ENCODE peak calls at places on chromosomes 2 and 18, in five cellular contexts. One of them, this sample, is unnamed. For H3K27me3, the result is how much of the 10 kb centered on the place peaks cover.

GRCh38 chr18:70037453-70038061 is 89.9 kb upstream of the CD226 start:
- DNase-seq in sigmoid colon: no peak
- DNase-seq in stomach: no peak
- DNase-seq in CD8-positive, alpha-beta memory T cell: no peak
- DNase-seq in ovary: no peak
- DNase-seq in this sample: no peak

GRCh38 chr2:134301099-134301970 is 47.5 kb downstream of the MGAT5 start:
- DNase-seq in sigmoid colon: no peak
- DNase-seq in stomach: no peak
- DNase-seq in CD8-positive, alpha-beta memory T cell: no peak
- DNase-seq in ovary: no peak
- DNase-seq in this sample: peak

GRCh38 chr2:121196132-121196848 is 88.7 kb downstream of the TFCP2L1 start:
- DNase-seq in sigmoid colon: no peak
- DNase-seq in stomach: peak
- DNase-seq in CD8-positive, alpha-beta memory T cell: no peak
- DNase-seq in ovary: no peak
- DNase-seq in this sample: no peak

GRCh38 chr2:236159778-236160170 is 8.4 kb downstream of the GBX2 start:
- DNase-seq in sigmoid colon: peak
- DNase-seq in stomach: no peak
- DNase-seq in CD8-positive, alpha-beta memory T cell: no peak
- DNase-seq in ovary: no peak
- DNase-seq in this sample: no peak

GRCh38 chr2:40127890-40128548 is 323.9 kb downstream of the SLC8A1 start:
- DNase-seq in sigmoid colon: no peak
- DNase-seq in stomach: no peak
- DNase-seq in CD8-positive, alpha-beta memory T cell: no peak
- DNase-seq in ovary: no peak
- DNase-seq in this sample: peak

GRCh38 chr18:8938817-8939216 is 163.7 kb upstream of the NDUFV2 start:
- DNase-seq in sigmoid colon: no peak
- DNase-seq in stomach: no peak
- DNase-seq in CD8-positive, alpha-beta memory T cell: no peak
- DNase-seq in ovary: no peak
- DNase-seq in this sample: no peak

GRCh38 chr2:224938670-224939309 is 103.5 kb downstream of the DOCK10 start:
- DNase-seq in sigmoid colon: no peak
- DNase-seq in stomach: no peak
- DNase-seq in CD8-positive, alpha-beta memory T cell: no peak
- DNase-seq in ovary: no peak
- DNase-seq in this sample: no peak

GRCh38 chr2:64426191-64426952 is 27.6 kb upstream of the LGALSL start:
- DNase-seq in sigmoid colon: no peak
- DNase-seq in stomach: no peak
- DNase-seq in CD8-positive, alpha-beta memory T cell: no peak
- DNase-seq in ovary: no peak
- DNase-seq in this sample: peak

GRCh38 chr2:176085861-176086771 is 2.4 kb upstream of the EVX2 start:
- DNase-seq in sigmoid colon: peak
- DNase-seq in stomach: peak
- DNase-seq in CD8-positive, alpha-beta memory T cell: no peak
- DNase-seq in ovary: no peak
- DNase-seq in this sample: no peak

GRCh38 chr2:1552611-1553010 is 139.3 kb downstream of the TPO start:
- DNase-seq in sigmoid colon: no peak
- DNase-seq in stomach: no peak
- DNase-seq in CD8-positive, alpha-beta memory T cell: no peak
- DNase-seq in ovary: no peak
- DNase-seq in this sample: no peak

GRCh38 chr2:230054079-230054478 is 14.6 kb downstream of the SLC16A14 start:
- DNase-seq in sigmoid colon: no peak
- DNase-seq in stomach: no peak
- DNase-seq in CD8-positive, alpha-beta memory T cell: no peak
- DNase-seq in ovary: no peak
- DNase-seq in this sample: peak

GRCh38 chr2:203730076-203730729 is 23.8 kb downstream of the CD28 start:
- DNase-seq in sigmoid colon: no peak
- DNase-seq in stomach: no peak
- DNase-seq in CD8-positive, alpha-beta memory T cell: no peak
- DNase-seq in ovary: no peak
- DNase-seq in this sample: peak
- H3K4me3 ChIP-seq in sigmoid colon: no peak
- H3K4me3 ChIP-seq in stomach: no peak
- H3K4me3 ChIP-seq in CD8-positive, alpha-beta memory T cell: no peak
- H3K4me3 ChIP-seq in ovary: no peak
- H3K4me3 ChIP-seq in this sample: no peak

DNA sequence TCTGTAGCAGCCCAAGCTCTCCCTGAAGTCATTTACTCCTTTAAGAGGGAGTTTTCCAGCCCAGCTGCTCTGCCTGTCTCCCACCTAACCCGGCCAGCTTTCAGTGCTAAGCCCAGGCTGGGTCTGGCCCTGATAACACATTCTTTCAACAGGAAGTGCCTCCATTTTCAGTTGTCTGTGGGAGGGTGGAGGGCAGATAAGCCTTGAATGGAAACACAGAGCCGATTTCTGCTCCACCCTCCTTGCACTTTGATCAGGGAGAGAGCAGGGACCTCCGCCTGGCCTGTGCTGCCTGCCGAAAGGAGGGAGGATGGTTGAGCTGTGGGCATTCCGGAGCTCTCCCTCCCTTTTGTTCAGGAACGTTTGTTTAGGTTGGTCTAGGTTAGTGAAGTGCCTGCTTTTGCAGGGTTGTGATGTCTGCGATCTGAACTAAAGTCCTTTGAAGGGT is 24.8 kb downstream of the GATA6 start:
- DNase-seq in sigmoid colon: no peak
- DNase-seq in stomach: peak
- DNase-seq in CD8-positive, alpha-beta memory T cell: no peak
- DNase-seq in ovary: no peak
- DNase-seq in this sample: no peak
- H3K27me3 ChIP-seq in sigmoid colon: under half
- H3K27me3 ChIP-seq in stomach: under half
- H3K27me3 ChIP-seq in CD8-positive, alpha-beta memory T cell: under half
- H3K27me3 ChIP-seq in ovary: under half
- H3K27me3 ChIP-seq in this sample: under half

GRCh38 chr2:143355814-143356213 is 226.6 kb downstream of the ARHGAP15 start:
- DNase-seq in sigmoid colon: no peak
- DNase-seq in stomach: no peak
- DNase-seq in CD8-positive, alpha-beta memory T cell: no peak
- DNase-seq in ovary: no peak
- DNase-seq in this sample: no peak
- H3K4me3 ChIP-seq in sigmoid colon: no peak
- H3K4me3 ChIP-seq in stomach: no peak
- H3K4me3 ChIP-seq in CD8-positive, alpha-beta memory T cell: no peak
- H3K4me3 ChIP-seq in ovary: no peak
- H3K4me3 ChIP-seq in this sample: no peak

GRCh38 chr2:172089633-172090032 is 4.3 kb downstream of the DLX1 start:
- DNase-seq in sigmoid colon: no peak
- DNase-seq in stomach: no peak
- DNase-seq in CD8-positive, alpha-beta memory T cell: no peak
- DNase-seq in ovary: no peak
- DNase-seq in this sample: no peak

GRCh38 chr2:172089005-172089504 is 3.7 kb downstream of the DLX1 start:
- DNase-seq in sigmoid colon: no peak
- DNase-seq in stomach: no peak
- DNase-seq in CD8-positive, alpha-beta memory T cell: no peak
- DNase-seq in ovary: no peak
- DNase-seq in this sample: no peak

GRCh38 chr2:172091626-172092566 is 6.6 kb downstream of the DLX1 start:
- DNase-seq in sigmoid colon: no peak
- DNase-seq in stomach: no peak
- DNase-seq in CD8-positive, alpha-beta memory T cell: no peak
- DNase-seq in ovary: no peak
- DNase-seq in this sample: no peak

GRCh38 chr2:172090947-172091625 is 5.8 kb downstream of the DLX1 start:
- DNase-seq in sigmoid colon: no peak
- DNase-seq in stomach: no peak
- DNase-seq in CD8-positive, alpha-beta memory T cell: no peak
- DNase-seq in ovary: no peak
- DNase-seq in this sample: no peak

GRCh38 chr2:172090044-172090946 is 5.0 kb downstream of the DLX1 start:
- DNase-seq in sigmoid colon: no peak
- DNase-seq in stomach: no peak
- DNase-seq in CD8-positive, alpha-beta memory T cell: no peak
- DNase-seq in ovary: no peak
- DNase-seq in this sample: no peak
- H3K27me3 ChIP-seq in sigmoid colon: half or more
- H3K27me3 ChIP-seq in stomach: half or more
- H3K27me3 ChIP-seq in CD8-positive, alpha-beta memory T cell: half or more
- H3K27me3 ChIP-seq in ovary: under half
- H3K27me3 ChIP-seq in this sample: under half

DNA sequence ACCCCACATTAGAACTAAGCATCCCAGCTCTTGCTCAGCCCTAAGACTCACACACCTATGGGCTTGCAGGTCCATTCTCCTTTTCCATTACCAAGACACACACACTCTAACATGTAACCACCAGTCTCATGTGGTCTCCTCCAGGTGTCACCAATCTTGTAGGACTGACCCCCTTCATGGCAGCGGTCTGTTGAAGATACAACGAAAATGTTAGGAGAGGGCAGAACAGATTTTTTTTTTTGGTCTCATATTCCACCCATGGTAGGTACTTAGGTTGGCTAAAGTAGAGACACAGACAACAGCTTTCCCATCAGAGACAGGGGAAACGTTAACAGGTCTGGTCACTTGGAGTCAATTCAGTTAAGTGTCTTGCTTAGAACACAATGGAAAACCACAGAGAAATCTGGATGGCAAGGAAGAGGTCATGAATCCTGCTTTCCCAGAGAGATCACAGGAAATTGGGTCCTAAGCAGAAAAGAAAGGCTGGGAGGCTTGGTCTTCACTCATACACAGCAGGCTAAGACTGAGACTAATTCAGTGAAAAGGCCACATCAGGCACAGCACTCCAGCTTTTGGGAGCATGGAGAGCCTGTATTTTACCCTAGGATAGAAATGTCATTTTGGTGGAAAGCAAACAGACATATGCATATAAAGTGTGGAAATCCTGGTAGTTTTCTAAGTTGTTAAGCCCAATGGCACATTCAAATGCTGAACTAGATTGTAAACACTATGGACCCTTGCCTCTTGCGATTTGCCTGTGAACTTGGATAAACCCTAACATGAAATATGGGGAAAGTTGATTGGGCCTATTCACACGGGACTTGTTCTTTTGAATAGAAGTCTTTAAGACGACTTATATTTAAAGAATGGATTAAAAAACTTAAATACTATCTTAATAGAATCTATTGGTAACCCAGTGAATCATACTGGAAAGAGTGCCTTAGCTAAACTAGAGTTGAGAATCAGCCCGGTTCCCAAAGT is 3.8 kb downstream of the FN1 start:
- DNase-seq in sigmoid colon: no peak
- DNase-seq in stomach: no peak
- DNase-seq in CD8-positive, alpha-beta memory T cell: no peak
- DNase-seq in ovary: no peak
- DNase-seq in this sample: no peak
- H3K4me3 ChIP-seq in sigmoid colon: peak
- H3K4me3 ChIP-seq in stomach: no peak
- H3K4me3 ChIP-seq in CD8-positive, alpha-beta memory T cell: no peak
- H3K4me3 ChIP-seq in ovary: no peak
- H3K4me3 ChIP-seq in this sample: no peak